ENCODE peak calls at places on chromosomes 5 and 9, in ten cellular contexts. V is SK-N-SH, M is fibroblast of mammary gland, B is AG10803, H is bronchial epithelial cell, Q is mucosa of descending colon, R is Peyer's patch, X is activated B cell treated with CpG ODN at 0.5 μM for 24 hours, I is left ventricle myocardium inferior, G is PC-3. Y is an unnamed sample.

GRCh38 chr9:121871431-121872025 is 220.1 kb downstream of the DAB2IP start:
- DNase-seq in G (peak; percentile 40), V (no peak), M (peak; percentile 69), B (peak; percentile 35), H (peak; percentile 33), R (no peak), Q (no peak), X (no peak), I (no peak), Y (no peak)

GRCh38 chr5:156219483-156219882 is 107.5 kb upstream of the SGCD start:
- DNase-seq in H (no peak), B (no peak), M (no peak), Q (no peak), V (no peak), G (no peak), R (no peak), X (no peak), I (no peak), Y (no peak)

GRCh38 chr9:105656131-105656921 is 5.9 kb upstream of the TAL2 start:
- DNase-seq in R (peak; percentile 56), H (no peak), B (no peak), X (peak; percentile 31), Q (peak; percentile 61), V (peak; percentile 86), I (peak; percentile 35), M (no peak), G (no peak), Y (no peak)

GRCh38 chr9:77475641-77476473 is 172.3 kb downstream of the GNA14 start:
- DNase-seq in G (no peak), I (no peak), M (peak; percentile 57), Q (no peak), B (peak; percentile 82), X (no peak), V (no peak), H (no peak), R (no peak), Y (no peak)

GRCh38 chr5:5080790-5081189 is 59.3 kb upstream of the ADAMTS16 start:
- DNase-seq in V (no peak), M (no peak), H (no peak), R (no peak), B (no peak), Q (no peak), G (no peak), I (no peak), X (no peak), Y (no peak)

GRCh38 chr5:9149988-9150387 is 395.9 kb downstream of the SEMA5A start:
- DNase-seq in G (peak; percentile 92), Q (no peak), X (no peak), B (peak; percentile 73), I (no peak), M (peak; percentile 97), R (no peak), V (no peak), H (peak; percentile 100), Y (no peak)

GRCh38 chr5:21212026-21212425 is 1224.0 kb upstream of the CDH18 start:
- DNase-seq in G (no peak), X (no peak), R (no peak), M (no peak), B (no peak), H (no peak), Q (no peak), I (no peak), V (no peak), Y (no peak)

GRCh38 chr5:160118349-160119141 is 705 bp downstream of the PWWP2A start:
- DNase-seq in I (peak; percentile 52), B (no peak), V (peak; percentile 83), R (peak; percentile 78), Q (peak; percentile 77), M (no peak), G (peak; percentile 14), H (no peak), X (peak; percentile 62), Y (peak; percentile 61)

GRCh38 chr5:166382031-166382430 is 1909.4 kb upstream of the WWC1 start:
- DNase-seq in G (no peak), I (no peak), X (no peak), Q (no peak), V (no peak), M (no peak), H (no peak), B (no peak), R (no peak), Y (no peak)
- TF ChIP-seq CTCF in G (no peak), I (no peak), X (no peak), Q (no peak), V (no peak), M (no peak), H (no peak), B (no peak), R (no peak), Y (no peak)

DNA sequence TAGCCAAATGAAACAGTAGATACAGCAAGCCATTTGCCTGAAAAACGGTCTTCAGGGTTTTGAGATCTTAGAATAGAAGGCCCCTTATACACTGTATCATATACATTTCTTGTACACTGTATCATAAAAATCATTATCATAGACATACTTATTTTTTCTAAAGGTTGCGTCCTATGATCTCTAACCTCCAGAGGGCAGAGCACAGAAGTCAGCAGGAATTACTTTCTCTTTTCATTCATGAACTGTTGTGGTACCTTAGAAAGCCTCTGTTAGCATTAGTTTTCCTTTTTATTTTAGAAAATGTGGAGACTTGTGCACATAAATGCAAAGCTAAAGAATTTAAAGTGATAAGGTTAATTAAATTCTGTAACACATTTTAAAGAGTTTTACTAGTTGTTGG is 115.4 kb downstream of the OXCT1 start:
- DNase-seq in Q (no peak), R (no peak), X (no peak), V (no peak), B (peak; percentile 13), M (peak; percentile 18), H (no peak), I (no peak), G (peak; percentile 7), Y (no peak)
- TF ChIP-seq CTCF in Q (no peak), R (no peak), X (no peak), V (peak; percentile 57), B (peak; percentile 37), M (peak; percentile 24), H (no peak), I (peak; percentile 30), G (peak; percentile 45), Y (peak; percentile 47)

GRCh38 chr5:2806176-2806575 is 54.7 kb upstream of the IRX2 start:
- DNase-seq in R (no peak), V (no peak), G (no peak), M (no peak), I (no peak), Q (no peak), X (no peak), B (no peak), H (no peak), Y (no peak)

GRCh38 chr5:2803751-2804150 is 52.3 kb upstream of the IRX2 start:
- DNase-seq in X (no peak), B (no peak), I (no peak), R (no peak), M (no peak), V (no peak), G (no peak), H (no peak), Q (no peak), Y (no peak)

GRCh38 chr5:2801602-2802525 is 50.4 kb upstream of the IRX2 start:
- DNase-seq in B (no peak), G (no peak), I (no peak), M (no peak), H (no peak), X (no peak), R (no peak), V (no peak), Q (no peak), Y (no peak)

GRCh38 chr5:2802693-2803365 is 51.4 kb upstream of the IRX2 start:
- DNase-seq in V (no peak), G (no peak), I (no peak), B (no peak), H (no peak), M (no peak), R (no peak), X (no peak), Q (no peak), Y (no peak)

DNA sequence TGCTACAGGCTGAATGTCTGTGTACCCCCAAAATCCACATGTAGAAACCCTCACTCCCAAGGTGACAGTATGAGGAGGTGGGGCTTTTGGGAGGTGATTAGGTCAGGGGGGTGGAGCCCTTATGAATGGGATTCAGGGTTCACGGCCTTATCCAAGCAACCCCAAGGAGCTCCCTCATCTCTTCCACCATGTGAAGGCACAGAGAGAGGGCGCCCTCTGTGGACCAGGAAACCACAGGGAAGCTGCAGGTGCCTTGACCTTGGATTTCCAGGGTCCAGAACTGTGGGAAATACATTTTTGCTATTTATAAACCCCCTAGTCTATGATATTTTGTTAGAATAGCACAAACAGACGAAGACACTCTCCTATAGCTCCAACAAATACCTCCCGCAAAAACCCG is 53.6 kb upstream of the IRX2 start:
- DNase-seq in M (no peak), I (no peak), X (no peak), B (no peak), Q (no peak), G (peak; percentile 33), V (no peak), H (peak; percentile 46), R (no peak), Y (no peak)
- TF ChIP-seq CTCF in M (no peak), I (no peak), X (no peak), B (no peak), Q (no peak), G (peak; percentile 41), V (no peak), H (peak; percentile 72), R (no peak), Y (no peak)

GRCh38 chr5:135569755-135570452 is 8.9 kb downstream of the CXCL14 start:
- DNase-seq in M (peak; percentile 33), X (no peak), I (no peak), G (peak; percentile 55), V (peak; percentile 51), Q (peak; percentile 53), B (peak; percentile 45), R (no peak), H (peak; percentile 48), Y (no peak)

GRCh38 chr5:135574493-135574892 is 4.3 kb downstream of the CXCL14 start:
- DNase-seq in X (no peak), M (no peak), G (no peak), I (no peak), V (no peak), H (peak; percentile 44), Q (no peak), R (no peak), B (no peak), Y (no peak)

GRCh38 chr5:135570453-135570764 is 8.4 kb downstream of the CXCL14 start:
- DNase-seq in G (no peak), V (no peak), X (no peak), R (no peak), B (no peak), M (no peak), I (no peak), Q (no peak), H (no peak), Y (no peak)

GRCh38 chr5:135571210-135571609 is 7.6 kb downstream of the CXCL14 start:
- DNase-seq in H (no peak), G (no peak), Q (no peak), V (no peak), X (no peak), I (no peak), M (no peak), B (no peak), R (no peak), Y (no peak)

DNA sequence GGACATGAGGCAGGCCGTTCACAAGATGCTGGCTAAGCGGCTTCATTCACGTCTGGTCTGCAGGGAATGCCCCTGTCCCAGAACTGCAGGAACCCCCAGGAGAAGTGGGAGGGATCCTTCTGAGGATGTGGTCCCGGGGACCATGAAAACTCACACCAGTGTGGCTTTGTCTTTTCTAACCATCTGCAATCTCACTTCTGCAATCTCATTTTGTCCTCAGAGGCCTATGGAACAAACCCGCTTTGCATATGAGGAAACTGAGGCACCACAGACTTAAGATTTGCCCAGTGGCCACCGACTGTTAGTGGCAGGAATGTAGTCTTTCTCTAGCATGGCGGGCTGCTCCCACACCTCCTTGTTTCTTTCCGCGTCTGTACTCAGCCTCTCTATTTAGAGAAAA is 6.9 kb downstream of the CXCL14 start:
- DNase-seq in B (no peak), I (no peak), G (no peak), X (no peak), Q (no peak), V (no peak), H (no peak), R (no peak), M (no peak), Y (no peak)
- TF ChIP-seq CTCF in B (no peak), I (no peak), G (no peak), X (no peak), Q (no peak), V (no peak), H (no peak), R (no peak), M (no peak), Y (no peak)